ENCODE peak calls at places on chromosomes 4 and X, in eight cellular contexts. Z, G, J, K, C, D, A and P are unnamed samples. For H3K36me3, the result is how much of the 10 kb centered on the place peaks cover.

GRCh38 chr4:177511611-177512010 is 69.4 kb upstream of the AGA start:
- DNase-seq in Z (no peak), G (no peak), J (peak), K (no peak), C (no peak), D (no peak), A (no peak), P (no peak)

GRCh38 chr4:2186133-2186864 is 55.6 kb downstream of the HAUS3 start:
- DNase-seq in Z (no peak), G (no peak), J (peak), K (no peak), C (no peak), D (no peak), A (no peak), P (no peak)

GRCh38 chrX:78092296-78092695 is 11.8 kb upstream of the PGK1 start:
- DNase-seq in Z (no peak), G (no peak), J (no peak), K (no peak), C (no peak), D (peak), A (no peak), P (peak)

GRCh38 chr4:84578540-84579409 is 4.2 kb upstream of the CDS1 start:
- DNase-seq in Z (peak), G (no peak), J (peak), K (peak), C (no peak), D (no peak), A (no peak), P (no peak)

GRCh38 chrX:23820235-23820782 is 37.3 kb downstream of the SAT1 start:
- DNase-seq in Z (no peak), G (no peak), J (no peak), K (no peak), C (no peak), D (no peak), A (no peak), P (no peak)

GRCh38 chr4:109419679-109420078 is 13.9 kb upstream of the SEC24B start:
- DNase-seq in Z (no peak), G (no peak), J (no peak), K (no peak), C (no peak), D (no peak), A (no peak), P (no peak)

GRCh38 chrX:47749185-47749967 is 87.3 kb upstream of the ZNF81 start:
- DNase-seq in Z (no peak), G (no peak), J (no peak), K (no peak), C (peak), D (no peak), A (no peak), P (no peak)

GRCh38 chr4:109921384-109921808 is 8.7 kb downstream of the EGF start:
- DNase-seq in Z (no peak), G (no peak), J (no peak), K (no peak), C (no peak), D (no peak), A (no peak), P (no peak)

GRCh38 chrX:84188320-84188834 is 378 bp upstream of the RPS6KA6 start:
- DNase-seq in Z (no peak), G (peak), J (peak), K (peak), C (peak), D (no peak), A (peak), P (peak)

DNA sequence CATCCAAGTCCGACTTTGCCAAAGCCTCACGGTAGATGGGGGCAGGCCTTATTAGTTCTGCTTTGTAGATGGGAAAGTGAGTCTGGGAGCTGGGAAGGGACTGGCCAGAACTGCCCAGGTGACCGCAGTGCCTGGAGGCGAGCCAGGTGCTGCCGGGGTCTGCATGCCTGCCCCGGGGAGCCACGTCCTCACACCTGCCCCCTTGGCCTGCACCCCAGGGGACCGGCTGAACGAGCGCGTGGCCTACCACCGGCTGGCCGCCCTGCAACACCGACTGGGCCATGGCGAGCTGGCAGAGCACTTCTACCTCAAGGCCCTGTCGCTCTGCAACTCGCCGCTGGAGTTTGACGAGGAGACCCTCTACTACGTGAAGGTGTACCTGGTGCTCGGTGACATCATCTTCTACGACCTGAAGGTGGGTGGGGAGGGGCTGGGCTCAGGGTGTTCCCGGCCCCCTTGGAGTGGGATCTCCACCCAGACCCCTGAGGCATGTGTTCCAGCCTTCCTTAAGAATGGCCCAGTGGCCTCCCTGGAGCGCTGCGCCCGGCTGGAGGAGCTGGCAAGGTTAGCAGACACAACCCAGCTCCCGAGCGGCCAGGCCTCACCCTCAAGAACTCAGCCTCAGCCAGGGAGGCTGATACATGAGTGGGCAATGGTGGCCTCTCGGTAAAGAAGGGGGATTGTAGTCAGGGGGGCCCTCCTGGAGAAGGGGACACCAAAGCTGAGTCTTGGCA is 32.1 kb upstream of the HTRA3 start:
- DNase-seq in Z (no peak), G (no peak), J (no peak), K (no peak), C (no peak), D (no peak), A (no peak), P (no peak)
- H3K36me3 ChIP-seq in Z (under half), G (under half), J (under half), K (under half), C (under half), D (under half), A (under half), P (under half)

DNA sequence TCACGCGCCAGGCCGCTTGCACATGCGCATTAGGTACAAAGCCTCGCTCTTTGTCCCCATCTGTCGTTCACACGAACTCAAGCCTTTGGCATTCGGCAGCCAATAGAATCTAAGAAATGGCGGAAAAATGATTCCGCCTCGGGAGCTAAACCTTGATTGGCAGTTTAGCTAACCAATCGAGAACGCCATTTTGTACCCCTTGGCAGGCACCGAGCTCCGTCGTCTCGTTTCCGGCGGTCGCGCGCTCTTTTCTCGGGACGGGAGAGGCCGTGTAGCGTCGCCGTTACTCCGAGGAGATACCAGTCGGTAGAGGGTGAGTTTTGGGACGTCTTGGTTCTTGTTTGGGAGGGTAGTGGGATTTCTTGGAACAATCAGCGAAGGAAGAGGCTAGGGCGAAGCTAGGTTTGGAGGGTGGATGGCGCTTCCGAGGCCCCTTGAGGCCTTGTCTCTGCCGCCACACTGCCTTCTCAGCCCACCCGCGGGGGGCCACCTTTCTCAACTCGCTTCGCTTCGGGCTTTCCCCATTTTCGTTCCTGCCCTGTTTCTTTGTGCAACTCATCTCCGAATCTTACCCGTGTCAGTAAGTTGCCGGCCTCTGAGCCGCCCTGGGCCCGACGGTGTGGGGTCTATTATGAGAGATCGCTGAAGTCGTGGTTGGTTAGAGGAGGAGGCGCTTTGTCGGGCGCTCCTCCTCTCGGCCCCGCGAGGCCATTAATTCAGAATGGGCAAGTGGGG is at the start of gene NONO:
- DNase-seq in Z (peak), G (peak), J (peak), K (peak), C (peak), D (peak), A (peak), P (peak)
- TF ChIP-seq CTCF in Z (no peak), G (no peak), J (no peak), K (no peak), C (no peak), D (no peak), A (no peak), P (peak)

DNA sequence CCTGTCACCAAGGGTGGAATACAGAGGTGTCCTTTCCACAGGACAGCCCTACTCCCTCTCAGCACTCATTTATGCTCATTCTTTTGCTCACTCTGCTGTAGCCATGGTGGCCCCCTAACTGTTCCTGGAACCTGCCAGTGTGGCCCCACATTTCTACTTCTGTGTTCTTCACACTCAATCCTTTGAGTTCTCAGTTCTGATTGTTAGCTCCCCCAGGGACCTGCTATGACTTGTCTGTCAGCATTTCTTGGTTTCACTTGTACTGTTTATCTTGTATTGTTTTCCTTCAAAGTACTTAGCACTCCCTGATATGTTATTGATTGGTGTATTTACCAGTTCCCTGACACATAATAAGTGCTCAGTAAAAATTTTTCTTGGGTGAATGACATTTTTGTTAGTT is 14.9 kb downstream of the VBP1 start:
- DNase-seq in Z (no peak), G (no peak), J (no peak), K (no peak), C (no peak), D (no peak), A (no peak), P (no peak)
- H3K36me3 ChIP-seq in Z (under half), G (under half), J (under half), K (half or more), C (under half), D (under half), A (under half), P (under half)

GRCh38 chrX:82224961-82225360 is 1023.1 kb downstream of the SH3BGRL start:
- DNase-seq in Z (no peak), G (no peak), J (no peak), K (no peak), C (no peak), D (no peak), A (no peak), P (no peak)

GRCh38 chrX:82232679-82233078 is 1030.8 kb downstream of the SH3BGRL start:
- DNase-seq in Z (no peak), G (no peak), J (no peak), K (no peak), C (no peak), D (no peak), A (no peak), P (no peak)

GRCh38 chrX:82230013-82230412 is 1028.1 kb downstream of the SH3BGRL start:
- DNase-seq in Z (no peak), G (no peak), J (no peak), K (no peak), C (no peak), D (no peak), A (no peak), P (no peak)
- TF ChIP-seq CTCF in Z (no peak), G (no peak), J (no peak), K (no peak), C (no peak), D (no peak), A (no peak), P (no peak)

DNA sequence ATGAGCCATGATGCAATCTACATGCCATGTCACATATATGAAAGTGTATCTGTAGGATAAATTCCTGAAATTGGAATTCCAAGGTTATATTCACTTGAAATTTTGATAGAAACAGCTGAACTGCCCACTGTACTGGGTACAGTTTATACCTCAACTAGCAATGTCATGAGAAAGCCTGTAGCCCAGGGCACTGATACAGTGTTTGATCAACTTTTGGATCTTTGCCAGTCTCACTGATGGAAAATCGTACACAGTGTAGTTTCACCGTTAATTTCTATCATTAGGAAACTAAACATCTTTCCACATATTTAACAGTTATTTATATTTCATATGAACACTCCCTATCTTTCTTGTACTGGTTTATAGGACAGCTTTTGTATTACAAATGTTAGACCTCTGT is 34.2 kb downstream of the TAPT1 start:
- DNase-seq in Z (no peak), G (no peak), J (no peak), K (no peak), C (no peak), D (no peak), A (no peak), P (no peak)
- H3K36me3 ChIP-seq in Z (under half), G (under half), J (under half), K (half or more), C (under half), D (under half), A (under half), P (under half)

GRCh38 chr4:53889335-53890084 is 174.9 kb downstream of the CHIC2 start:
- DNase-seq in Z (no peak), G (no peak), J (no peak), K (no peak), C (no peak), D (no peak), A (no peak), P (no peak)
- TF ChIP-seq CTCF in Z (no peak), G (no peak), J (no peak), K (no peak), C (no peak), D (no peak), A (no peak), P (no peak)

GRCh38 chr4:526971-527460 is 28.0 kb downstream of the PIGG start:
- DNase-seq in Z (no peak), G (no peak), J (no peak), K (no peak), C (no peak), D (no peak), A (no peak), P (no peak)

GRCh38 chr4:530017-530781 is 31.2 kb downstream of the PIGG start:
- DNase-seq in Z (no peak), G (no peak), J (no peak), K (no peak), C (no peak), D (no peak), A (no peak), P (no peak)

GRCh38 chr4:528296-528695 is 29.3 kb downstream of the PIGG start:
- DNase-seq in Z (no peak), G (no peak), J (no peak), K (no peak), C (no peak), D (no peak), A (no peak), P (no peak)

GRCh38 chr4:529563-529962 is 30.6 kb downstream of the PIGG start:
- DNase-seq in Z (no peak), G (no peak), J (no peak), K (no peak), C (no peak), D (no peak), A (no peak), P (no peak)

DNA sequence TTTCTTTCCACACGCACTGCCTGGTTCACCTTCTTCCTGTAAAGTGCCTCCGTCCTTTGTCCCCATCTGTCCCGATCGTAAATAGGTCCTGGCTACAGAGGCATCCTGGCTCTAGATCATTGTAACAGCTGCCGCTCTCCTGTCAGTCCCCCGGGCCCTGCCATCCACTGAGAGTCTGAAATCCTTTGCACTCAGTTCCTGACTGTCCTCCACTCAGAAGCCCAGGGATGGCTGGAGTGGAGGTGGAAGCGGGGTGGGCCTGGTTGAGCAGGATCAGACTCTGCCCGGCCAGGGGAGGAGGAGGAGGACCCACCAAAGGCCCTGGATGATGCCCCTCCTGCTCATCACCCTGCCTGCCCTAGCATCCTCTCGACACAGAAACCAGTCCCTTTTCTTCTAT is 29.8 kb downstream of the PIGG start:
- DNase-seq in Z (no peak), G (no peak), J (no peak), K (no peak), C (no peak), D (no peak), A (no peak), P (no peak)
- H3K36me3 ChIP-seq in Z (under half), G (half or more), J (under half), K (half or more), C (half or more), D (under half), A (under half), P (under half)

DNA sequence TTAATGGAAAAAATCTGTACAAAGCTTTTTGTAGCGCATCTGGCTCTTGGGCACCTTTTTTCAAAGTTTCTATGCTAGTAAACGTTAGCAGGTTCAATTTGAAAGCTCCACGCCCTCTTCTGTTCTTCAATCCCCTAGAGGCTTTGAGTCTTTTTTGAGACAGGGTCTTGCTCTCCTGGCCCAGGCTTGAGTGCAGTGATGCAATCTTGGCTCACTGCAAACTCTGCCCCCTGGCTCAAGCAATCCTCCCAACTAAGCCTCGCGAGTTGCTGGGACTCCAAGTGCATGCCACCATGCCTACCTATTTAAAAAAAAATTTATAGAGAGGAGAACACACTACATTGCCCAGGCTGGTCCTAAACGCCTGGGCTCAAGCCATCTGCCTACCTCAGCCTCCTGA is 9.2 kb downstream of the RXFP1 start:
- DNase-seq in Z (no peak), G (no peak), J (no peak), K (no peak), C (no peak), D (no peak), A (no peak), P (no peak)
- TF ChIP-seq CTCF in Z (no peak), G (no peak), J (no peak), K (no peak), C (no peak), D (no peak), A (no peak), P (no peak)